ENCODE peak calls at places on chromosomes 4 and X, in ten cellular contexts. One of them, this sample, is unnamed.

GRCh38 chr4:3232871-3233271 is 16.1 kb upstream of the MSANTD1 start:
- ATAC-seq in activated T-cell treated with anti-CD3 and anti-CD28 coated beads, Interleukin-2, amount 50 U/mL, for 72 hours: no peak
- ATAC-seq in CD4-positive, alpha-beta T cell: no peak
- ATAC-seq in effector memory CD8-positive, alpha-beta T cell: no peak
- ATAC-seq in activated T-helper 17 cell treated with anti-CD3 and anti-CD28 coated beads, Interleukin-2, amount 50 U/mL, for 72 hours: no peak
- ATAC-seq in A549: no peak
- ATAC-seq in central memory CD8-positive, alpha-beta T cell: no peak
- ATAC-seq in SK-N-SH treated with all-trans-retinoic acid at 6 μM for 48 hours: no peak
- ATAC-seq in lower lobe of right lung: no peak
- ATAC-seq in GM23338: no peak
- ATAC-seq in this sample: no peak

GRCh38 chr4:129218355-129218754 is 122.4 kb downstream of the C4orf33 start:
- ATAC-seq in activated T-cell treated with anti-CD3 and anti-CD28 coated beads, Interleukin-2, amount 50 U/mL, for 72 hours: no peak
- ATAC-seq in CD4-positive, alpha-beta T cell: no peak
- ATAC-seq in effector memory CD8-positive, alpha-beta T cell: no peak
- ATAC-seq in activated T-helper 17 cell treated with anti-CD3 and anti-CD28 coated beads, Interleukin-2, amount 50 U/mL, for 72 hours: no peak
- ATAC-seq in A549: peak
- ATAC-seq in central memory CD8-positive, alpha-beta T cell: no peak
- ATAC-seq in SK-N-SH treated with all-trans-retinoic acid at 6 μM for 48 hours: peak
- ATAC-seq in lower lobe of right lung: no peak
- ATAC-seq in GM23338: peak
- ATAC-seq in this sample: no peak

GRCh38 chrX:127726227-127726626 is 326.0 kb downstream of the ACTRT1 start:
- ATAC-seq in activated T-cell treated with anti-CD3 and anti-CD28 coated beads, Interleukin-2, amount 50 U/mL, for 72 hours: no peak
- ATAC-seq in CD4-positive, alpha-beta T cell: no peak
- ATAC-seq in effector memory CD8-positive, alpha-beta T cell: no peak
- ATAC-seq in activated T-helper 17 cell treated with anti-CD3 and anti-CD28 coated beads, Interleukin-2, amount 50 U/mL, for 72 hours: no peak
- ATAC-seq in A549: no peak
- ATAC-seq in central memory CD8-positive, alpha-beta T cell: no peak
- ATAC-seq in SK-N-SH treated with all-trans-retinoic acid at 6 μM for 48 hours: no peak
- ATAC-seq in lower lobe of right lung: no peak
- ATAC-seq in GM23338: no peak
- ATAC-seq in this sample: no peak

GRCh38 chrX:38968344-38968743 is 167.1 kb downstream of the MID1IP1 start:
- ATAC-seq in activated T-cell treated with anti-CD3 and anti-CD28 coated beads, Interleukin-2, amount 50 U/mL, for 72 hours: no peak
- ATAC-seq in CD4-positive, alpha-beta T cell: no peak
- ATAC-seq in effector memory CD8-positive, alpha-beta T cell: no peak
- ATAC-seq in activated T-helper 17 cell treated with anti-CD3 and anti-CD28 coated beads, Interleukin-2, amount 50 U/mL, for 72 hours: no peak
- ATAC-seq in A549: no peak
- ATAC-seq in central memory CD8-positive, alpha-beta T cell: no peak
- ATAC-seq in SK-N-SH treated with all-trans-retinoic acid at 6 μM for 48 hours: no peak
- ATAC-seq in lower lobe of right lung: peak
- ATAC-seq in GM23338: no peak
- ATAC-seq in this sample: no peak

GRCh38 chr4:142274137-142274536 is 572.0 kb downstream of the INPP4B start:
- ATAC-seq in activated T-cell treated with anti-CD3 and anti-CD28 coated beads, Interleukin-2, amount 50 U/mL, for 72 hours: peak
- ATAC-seq in CD4-positive, alpha-beta T cell: no peak
- ATAC-seq in effector memory CD8-positive, alpha-beta T cell: no peak
- ATAC-seq in activated T-helper 17 cell treated with anti-CD3 and anti-CD28 coated beads, Interleukin-2, amount 50 U/mL, for 72 hours: peak
- ATAC-seq in A549: no peak
- ATAC-seq in central memory CD8-positive, alpha-beta T cell: no peak
- ATAC-seq in SK-N-SH treated with all-trans-retinoic acid at 6 μM for 48 hours: peak
- ATAC-seq in lower lobe of right lung: no peak
- ATAC-seq in GM23338: no peak
- ATAC-seq in this sample: no peak

GRCh38 chrX:104660092-104660491 is 94.1 kb downstream of the IL1RAPL2 start:
- ATAC-seq in activated T-cell treated with anti-CD3 and anti-CD28 coated beads, Interleukin-2, amount 50 U/mL, for 72 hours: no peak
- ATAC-seq in CD4-positive, alpha-beta T cell: no peak
- ATAC-seq in effector memory CD8-positive, alpha-beta T cell: no peak
- ATAC-seq in activated T-helper 17 cell treated with anti-CD3 and anti-CD28 coated beads, Interleukin-2, amount 50 U/mL, for 72 hours: no peak
- ATAC-seq in A549: no peak
- ATAC-seq in central memory CD8-positive, alpha-beta T cell: no peak
- ATAC-seq in SK-N-SH treated with all-trans-retinoic acid at 6 μM for 48 hours: no peak
- ATAC-seq in lower lobe of right lung: no peak
- ATAC-seq in GM23338: no peak
- ATAC-seq in this sample: no peak

GRCh38 chrX:134551365-134552095 is 91.6 kb downstream of the HPRT1 start:
- ATAC-seq in activated T-cell treated with anti-CD3 and anti-CD28 coated beads, Interleukin-2, amount 50 U/mL, for 72 hours: no peak
- ATAC-seq in CD4-positive, alpha-beta T cell: no peak
- ATAC-seq in effector memory CD8-positive, alpha-beta T cell: no peak
- ATAC-seq in activated T-helper 17 cell treated with anti-CD3 and anti-CD28 coated beads, Interleukin-2, amount 50 U/mL, for 72 hours: no peak
- ATAC-seq in A549: no peak
- ATAC-seq in central memory CD8-positive, alpha-beta T cell: no peak
- ATAC-seq in SK-N-SH treated with all-trans-retinoic acid at 6 μM for 48 hours: no peak
- ATAC-seq in lower lobe of right lung: no peak
- ATAC-seq in GM23338: no peak
- ATAC-seq in this sample: no peak

GRCh38 chr4:152188801-152189200 is 347.1 kb downstream of the FBXW7 start:
- ATAC-seq in activated T-cell treated with anti-CD3 and anti-CD28 coated beads, Interleukin-2, amount 50 U/mL, for 72 hours: no peak
- ATAC-seq in CD4-positive, alpha-beta T cell: no peak
- ATAC-seq in effector memory CD8-positive, alpha-beta T cell: no peak
- ATAC-seq in activated T-helper 17 cell treated with anti-CD3 and anti-CD28 coated beads, Interleukin-2, amount 50 U/mL, for 72 hours: no peak
- ATAC-seq in A549: no peak
- ATAC-seq in central memory CD8-positive, alpha-beta T cell: no peak
- ATAC-seq in SK-N-SH treated with all-trans-retinoic acid at 6 μM for 48 hours: no peak
- ATAC-seq in lower lobe of right lung: no peak
- ATAC-seq in GM23338: no peak
- ATAC-seq in this sample: no peak

GRCh38 chrX:105845661-105846060 is 23.3 kb downstream of the NRK start:
- ATAC-seq in activated T-cell treated with anti-CD3 and anti-CD28 coated beads, Interleukin-2, amount 50 U/mL, for 72 hours: no peak
- ATAC-seq in CD4-positive, alpha-beta T cell: no peak
- ATAC-seq in effector memory CD8-positive, alpha-beta T cell: no peak
- ATAC-seq in activated T-helper 17 cell treated with anti-CD3 and anti-CD28 coated beads, Interleukin-2, amount 50 U/mL, for 72 hours: no peak
- ATAC-seq in A549: no peak
- ATAC-seq in central memory CD8-positive, alpha-beta T cell: no peak
- ATAC-seq in SK-N-SH treated with all-trans-retinoic acid at 6 μM for 48 hours: no peak
- ATAC-seq in lower lobe of right lung: no peak
- ATAC-seq in GM23338: peak
- ATAC-seq in this sample: no peak

GRCh38 chr4:182023469-182023868 is 219.7 kb upstream of the TENM3 start:
- ATAC-seq in activated T-cell treated with anti-CD3 and anti-CD28 coated beads, Interleukin-2, amount 50 U/mL, for 72 hours: no peak
- ATAC-seq in CD4-positive, alpha-beta T cell: no peak
- ATAC-seq in effector memory CD8-positive, alpha-beta T cell: no peak
- ATAC-seq in activated T-helper 17 cell treated with anti-CD3 and anti-CD28 coated beads, Interleukin-2, amount 50 U/mL, for 72 hours: no peak
- ATAC-seq in A549: no peak
- ATAC-seq in central memory CD8-positive, alpha-beta T cell: no peak
- ATAC-seq in SK-N-SH treated with all-trans-retinoic acid at 6 μM for 48 hours: no peak
- ATAC-seq in lower lobe of right lung: no peak
- ATAC-seq in GM23338: no peak
- ATAC-seq in this sample: no peak

GRCh38 chrX:46636223-46636622 is 62.7 kb downstream of the CHST7 start:
- ATAC-seq in activated T-cell treated with anti-CD3 and anti-CD28 coated beads, Interleukin-2, amount 50 U/mL, for 72 hours: no peak
- ATAC-seq in CD4-positive, alpha-beta T cell: no peak
- ATAC-seq in effector memory CD8-positive, alpha-beta T cell: peak
- ATAC-seq in activated T-helper 17 cell treated with anti-CD3 and anti-CD28 coated beads, Interleukin-2, amount 50 U/mL, for 72 hours: peak
- ATAC-seq in A549: no peak
- ATAC-seq in central memory CD8-positive, alpha-beta T cell: no peak
- ATAC-seq in SK-N-SH treated with all-trans-retinoic acid at 6 μM for 48 hours: no peak
- ATAC-seq in lower lobe of right lung: no peak
- ATAC-seq in GM23338: no peak
- ATAC-seq in this sample: no peak

GRCh38 chr4:101205878-101206277 is 141.4 kb downstream of the PPP3CA start:
- ATAC-seq in activated T-cell treated with anti-CD3 and anti-CD28 coated beads, Interleukin-2, amount 50 U/mL, for 72 hours: peak
- ATAC-seq in CD4-positive, alpha-beta T cell: peak
- ATAC-seq in effector memory CD8-positive, alpha-beta T cell: peak
- ATAC-seq in activated T-helper 17 cell treated with anti-CD3 and anti-CD28 coated beads, Interleukin-2, amount 50 U/mL, for 72 hours: peak
- ATAC-seq in A549: peak
- ATAC-seq in central memory CD8-positive, alpha-beta T cell: peak
- ATAC-seq in SK-N-SH treated with all-trans-retinoic acid at 6 μM for 48 hours: no peak
- ATAC-seq in lower lobe of right lung: peak
- ATAC-seq in GM23338: peak
- ATAC-seq in this sample: peak

GRCh38 chr4:118904935-118905334 is 16.3 kb downstream of the SYNPO2 start:
- ATAC-seq in activated T-cell treated with anti-CD3 and anti-CD28 coated beads, Interleukin-2, amount 50 U/mL, for 72 hours: no peak
- ATAC-seq in CD4-positive, alpha-beta T cell: no peak
- ATAC-seq in effector memory CD8-positive, alpha-beta T cell: no peak
- ATAC-seq in activated T-helper 17 cell treated with anti-CD3 and anti-CD28 coated beads, Interleukin-2, amount 50 U/mL, for 72 hours: no peak
- ATAC-seq in A549: no peak
- ATAC-seq in central memory CD8-positive, alpha-beta T cell: no peak
- ATAC-seq in SK-N-SH treated with all-trans-retinoic acid at 6 μM for 48 hours: peak
- ATAC-seq in lower lobe of right lung: no peak
- ATAC-seq in GM23338: no peak
- ATAC-seq in this sample: no peak

GRCh38 chr4:156931267-156931666 is 40.3 kb downstream of the PDGFC start:
- ATAC-seq in activated T-cell treated with anti-CD3 and anti-CD28 coated beads, Interleukin-2, amount 50 U/mL, for 72 hours: no peak
- ATAC-seq in CD4-positive, alpha-beta T cell: no peak
- ATAC-seq in effector memory CD8-positive, alpha-beta T cell: no peak
- ATAC-seq in activated T-helper 17 cell treated with anti-CD3 and anti-CD28 coated beads, Interleukin-2, amount 50 U/mL, for 72 hours: no peak
- ATAC-seq in A549: peak
- ATAC-seq in central memory CD8-positive, alpha-beta T cell: no peak
- ATAC-seq in SK-N-SH treated with all-trans-retinoic acid at 6 μM for 48 hours: peak
- ATAC-seq in lower lobe of right lung: peak
- ATAC-seq in GM23338: no peak
- ATAC-seq in this sample: no peak

GRCh38 chrX:130120321-130120731 is 10.0 kb upstream of the ELF4 start:
- ATAC-seq in activated T-cell treated with anti-CD3 and anti-CD28 coated beads, Interleukin-2, amount 50 U/mL, for 72 hours: peak
- ATAC-seq in CD4-positive, alpha-beta T cell: peak
- ATAC-seq in effector memory CD8-positive, alpha-beta T cell: peak
- ATAC-seq in activated T-helper 17 cell treated with anti-CD3 and anti-CD28 coated beads, Interleukin-2, amount 50 U/mL, for 72 hours: peak
- ATAC-seq in A549: peak
- ATAC-seq in central memory CD8-positive, alpha-beta T cell: peak
- ATAC-seq in SK-N-SH treated with all-trans-retinoic acid at 6 μM for 48 hours: no peak
- ATAC-seq in lower lobe of right lung: peak
- ATAC-seq in GM23338: peak
- ATAC-seq in this sample: peak

GRCh38 chr4:24979554-24979953 is 51.2 kb downstream of the LGI2 start:
- ATAC-seq in activated T-cell treated with anti-CD3 and anti-CD28 coated beads, Interleukin-2, amount 50 U/mL, for 72 hours: no peak
- ATAC-seq in CD4-positive, alpha-beta T cell: no peak
- ATAC-seq in effector memory CD8-positive, alpha-beta T cell: no peak
- ATAC-seq in activated T-helper 17 cell treated with anti-CD3 and anti-CD28 coated beads, Interleukin-2, amount 50 U/mL, for 72 hours: no peak
- ATAC-seq in A549: no peak
- ATAC-seq in central memory CD8-positive, alpha-beta T cell: no peak
- ATAC-seq in SK-N-SH treated with all-trans-retinoic acid at 6 μM for 48 hours: no peak
- ATAC-seq in lower lobe of right lung: peak
- ATAC-seq in GM23338: no peak
- ATAC-seq in this sample: no peak

GRCh38 chr4:25939330-25939729 is 25.3 kb downstream of the SMIM20 start:
- ATAC-seq in activated T-cell treated with anti-CD3 and anti-CD28 coated beads, Interleukin-2, amount 50 U/mL, for 72 hours: no peak
- ATAC-seq in CD4-positive, alpha-beta T cell: no peak
- ATAC-seq in effector memory CD8-positive, alpha-beta T cell: no peak
- ATAC-seq in activated T-helper 17 cell treated with anti-CD3 and anti-CD28 coated beads, Interleukin-2, amount 50 U/mL, for 72 hours: no peak
- ATAC-seq in A549: no peak
- ATAC-seq in central memory CD8-positive, alpha-beta T cell: no peak
- ATAC-seq in SK-N-SH treated with all-trans-retinoic acid at 6 μM for 48 hours: no peak
- ATAC-seq in lower lobe of right lung: no peak
- ATAC-seq in GM23338: no peak
- ATAC-seq in this sample: no peak

GRCh38 chr4:30825008-30825765 is 105.0 kb downstream of the PCDH7 start:
- ATAC-seq in activated T-cell treated with anti-CD3 and anti-CD28 coated beads, Interleukin-2, amount 50 U/mL, for 72 hours: no peak
- ATAC-seq in CD4-positive, alpha-beta T cell: no peak
- ATAC-seq in effector memory CD8-positive, alpha-beta T cell: no peak
- ATAC-seq in activated T-helper 17 cell treated with anti-CD3 and anti-CD28 coated beads, Interleukin-2, amount 50 U/mL, for 72 hours: no peak
- ATAC-seq in A549: no peak
- ATAC-seq in central memory CD8-positive, alpha-beta T cell: no peak
- ATAC-seq in SK-N-SH treated with all-trans-retinoic acid at 6 μM for 48 hours: peak
- ATAC-seq in lower lobe of right lung: no peak
- ATAC-seq in GM23338: no peak
- ATAC-seq in this sample: no peak

GRCh38 chr4:13985824-13986223 is 358.3 kb upstream of the BOD1L1 start:
- ATAC-seq in activated T-cell treated with anti-CD3 and anti-CD28 coated beads, Interleukin-2, amount 50 U/mL, for 72 hours: no peak
- ATAC-seq in CD4-positive, alpha-beta T cell: no peak
- ATAC-seq in effector memory CD8-positive, alpha-beta T cell: no peak
- ATAC-seq in activated T-helper 17 cell treated with anti-CD3 and anti-CD28 coated beads, Interleukin-2, amount 50 U/mL, for 72 hours: no peak
- ATAC-seq in A549: no peak
- ATAC-seq in central memory CD8-positive, alpha-beta T cell: no peak
- ATAC-seq in SK-N-SH treated with all-trans-retinoic acid at 6 μM for 48 hours: no peak
- ATAC-seq in lower lobe of right lung: no peak
- ATAC-seq in GM23338: no peak
- ATAC-seq in this sample: no peak

GRCh38 chrX:76148011-76148665 is 24.7 kb upstream of the PBDC1 start:
- ATAC-seq in activated T-cell treated with anti-CD3 and anti-CD28 coated beads, Interleukin-2, amount 50 U/mL, for 72 hours: no peak
- ATAC-seq in CD4-positive, alpha-beta T cell: no peak
- ATAC-seq in effector memory CD8-positive, alpha-beta T cell: no peak
- ATAC-seq in activated T-helper 17 cell treated with anti-CD3 and anti-CD28 coated beads, Interleukin-2, amount 50 U/mL, for 72 hours: no peak
- ATAC-seq in A549: no peak
- ATAC-seq in central memory CD8-positive, alpha-beta T cell: no peak
- ATAC-seq in SK-N-SH treated with all-trans-retinoic acid at 6 μM for 48 hours: no peak
- ATAC-seq in lower lobe of right lung: no peak
- ATAC-seq in GM23338: no peak
- ATAC-seq in this sample: no peak

GRCh38 chr4:85495621-85496020 is 20.7 kb downstream of the ARHGAP24 start:
- ATAC-seq in activated T-cell treated with anti-CD3 and anti-CD28 coated beads, Interleukin-2, amount 50 U/mL, for 72 hours: no peak
- ATAC-seq in CD4-positive, alpha-beta T cell: no peak
- ATAC-seq in effector memory CD8-positive, alpha-beta T cell: no peak
- ATAC-seq in activated T-helper 17 cell treated with anti-CD3 and anti-CD28 coated beads, Interleukin-2, amount 50 U/mL, for 72 hours: no peak
- ATAC-seq in A549: peak
- ATAC-seq in central memory CD8-positive, alpha-beta T cell: no peak
- ATAC-seq in SK-N-SH treated with all-trans-retinoic acid at 6 μM for 48 hours: peak
- ATAC-seq in lower lobe of right lung: no peak
- ATAC-seq in GM23338: no peak
- ATAC-seq in this sample: no peak

GRCh38 chr4:80678413-80678812 is 342.9 kb downstream of the CFAP299 start:
- ATAC-seq in activated T-cell treated with anti-CD3 and anti-CD28 coated beads, Interleukin-2, amount 50 U/mL, for 72 hours: no peak
- ATAC-seq in CD4-positive, alpha-beta T cell: no peak
- ATAC-seq in effector memory CD8-positive, alpha-beta T cell: no peak
- ATAC-seq in activated T-helper 17 cell treated with anti-CD3 and anti-CD28 coated beads, Interleukin-2, amount 50 U/mL, for 72 hours: no peak
- ATAC-seq in A549: no peak
- ATAC-seq in central memory CD8-positive, alpha-beta T cell: no peak
- ATAC-seq in SK-N-SH treated with all-trans-retinoic acid at 6 μM for 48 hours: peak
- ATAC-seq in lower lobe of right lung: no peak
- ATAC-seq in GM23338: no peak
- ATAC-seq in this sample: no peak